ENCODE peak calls at places on chromosomes 16 and 17, in ten cellular contexts. R, C, D, Z, O, T, X, Q, F and A are unnamed samples.

GRCh38 chr16:55575621-55576020 is 9.1 kb downstream of the CAPNS2 start:
- DNase-seq in O (no peak), T (no peak), R (no peak), Z (no peak), F (no peak), C (no peak), X (no peak), Q (no peak), D (no peak), A (no peak)

GRCh38 chr17:42924891-42925290 is 24.3 kb downstream of the G6PC1 start:
- DNase-seq in F (no peak), X (no peak), C (no peak), Q (no peak), O (no peak), R (no peak), D (no peak), Z (no peak), T (no peak), A (no peak)

GRCh38 chr17:55726440-55726839 is 3.8 kb upstream of the TMEM100 start:
- DNase-seq in T (no peak), Z (peak), O (peak), R (no peak), X (peak), C (peak), F (peak), Q (peak), D (peak), A (no peak)

GRCh38 chr17:58127846-58128245 is 20.3 kb upstream of the OR4D1 start:
- DNase-seq in O (no peak), Q (no peak), Z (no peak), R (no peak), T (no peak), D (no peak), C (no peak), X (no peak), F (no peak), A (no peak)

GRCh38 chr17:45643591-45643990 is 140.5 kb upstream of the CRHR1 start:
- DNase-seq in T (no peak), O (no peak), F (no peak), X (no peak), R (no peak), Z (no peak), C (no peak), Q (peak), D (no peak), A (no peak)

GRCh38 chr17:55772086-55772485 is 21.2 kb downstream of the PCTP start:
- DNase-seq in O (no peak), Z (no peak), T (no peak), X (no peak), D (no peak), R (no peak), C (no peak), F (no peak), Q (no peak), A (no peak)

GRCh38 chr16:27204232-27204915 is 1.0 kb downstream of the KDM8 start:
- DNase-seq in F (peak), O (peak), Z (no peak), D (no peak), T (no peak), C (no peak), X (no peak), Q (no peak), R (no peak), A (no peak)

GRCh38 chr17:58325289-58325726 is 3.3 kb downstream of the TSPOAP1 start:
- DNase-seq in O (no peak), F (no peak), R (peak), X (no peak), T (no peak), Q (no peak), Z (no peak), C (no peak), D (no peak), A (no peak)

GRCh38 chr17:63973930-63974593 is 1.3 kb upstream of the SCN4A start:
- DNase-seq in X (peak), F (peak), O (no peak), R (no peak), Z (no peak), D (no peak), T (peak), C (no peak), Q (no peak), A (no peak)

GRCh38 chr17:76909971-76910760 is 42.0 kb downstream of the MGAT5B start:
- DNase-seq in D (peak), X (peak), O (peak), Z (no peak), T (peak), R (peak), C (peak), F (no peak), Q (no peak), A (no peak)

GRCh38 chr16:61391835-61392234 is 644.4 kb downstream of the CDH8 start:
- DNase-seq in X (no peak), O (no peak), T (no peak), C (no peak), F (no peak), D (no peak), Z (no peak), R (no peak), Q (no peak), A (no peak)

GRCh38 chr17:72119963-72120877 is 600 bp upstream of the SOX9 start:
- DNase-seq in R (peak), Q (peak), D (peak), C (peak), Z (no peak), O (peak), T (peak), F (peak), X (peak), A (peak)

GRCh38 chr17:32445497-32445896 is 1.2 kb downstream of the PSMD11 start:
- DNase-seq in T (no peak), O (no peak), C (no peak), F (no peak), D (no peak), R (no peak), X (no peak), Q (no peak), Z (no peak), A (no peak)

GRCh38 chr17:33284022-33284421 is 9.1 kb downstream of the ASIC2 start:
- DNase-seq in O (peak), Q (peak), F (no peak), C (peak), D (peak), R (no peak), X (peak), T (peak), Z (no peak), A (peak)

GRCh38 chr16:10616395-10616743 is 36.0 kb upstream of the EMP2 start:
- DNase-seq in Q (no peak), Z (no peak), T (peak), C (no peak), X (no peak), D (no peak), F (no peak), R (peak), O (no peak), A (no peak)

GRCh38 chr17:82888583-82889495 is 49.0 kb upstream of the ZNF750 start:
- DNase-seq in C (peak), T (peak), X (no peak), Z (no peak), R (no peak), Q (no peak), D (no peak), O (peak), F (peak), A (peak)

GRCh38 chr17:11511696-11512095 is 86.6 kb upstream of the DNAH9 start:
- DNase-seq in R (no peak), X (no peak), D (no peak), F (no peak), Z (no peak), C (peak), Q (peak), O (peak), T (no peak), A (no peak)

GRCh38 chr17:47607481-47607880 is 42.2 kb upstream of the KPNB1 start:
- DNase-seq in O (no peak), F (no peak), Z (no peak), D (no peak), C (no peak), Q (no peak), T (no peak), R (no peak), X (no peak), A (no peak)

GRCh38 chr16:73616186-73616585 is 568.3 kb upstream of the ZFHX3 start:
- DNase-seq in X (no peak), Z (no peak), T (no peak), Q (no peak), F (no peak), C (no peak), R (peak), O (no peak), D (no peak), A (no peak)

GRCh38 chr17:3879591-3880417 is 13.0 kb downstream of the CAMKK1 start:
- DNase-seq in Z (no peak), Q (peak), C (no peak), X (no peak), O (no peak), R (peak), D (no peak), T (no peak), F (no peak), A (no peak)

GRCh38 chr17:43766413-43767052 is 7.9 kb upstream of the SOST start:
- DNase-seq in R (peak), D (peak), Q (peak), F (no peak), C (peak), O (peak), Z (peak), X (peak), T (peak), A (no peak)

GRCh38 chr17:37570527-37571093 is 38.6 kb downstream of the SYNRG start:
- DNase-seq in F (no peak), O (peak), T (peak), R (peak), Q (no peak), D (peak), X (peak), Z (no peak), C (peak), A (peak)

GRCh38 chr16:23342083-23342640 is 40.1 kb downstream of the SCNN1B start:
- DNase-seq in T (no peak), D (no peak), Q (no peak), R (no peak), X (no peak), O (no peak), F (no peak), Z (no peak), C (no peak), A (no peak)

GRCh38 chr16:11328172-11329079 is 16.8 kb upstream of the RMI2 start:
- DNase-seq in O (peak), D (peak), C (no peak), R (peak), F (peak), Q (peak), Z (peak), T (peak), X (peak), A (peak)

GRCh38 chr17:44636562-44636961 is 19.7 kb upstream of the MEIOC start:
- DNase-seq in F (no peak), R (peak), O (no peak), D (peak), X (peak), T (no peak), C (no peak), Z (no peak), Q (no peak), A (no peak)

GRCh38 chr16:23871924-23872323 is 36.1 kb downstream of the PRKCB start:
- DNase-seq in T (no peak), R (no peak), D (no peak), C (no peak), X (no peak), Q (no peak), O (peak), Z (no peak), F (no peak), A (no peak)

GRCh38 chr17:58006924-58007780 is at the start of gene SRSF1:
- DNase-seq in O (peak), Z (peak), D (peak), R (peak), T (peak), F (peak), C (peak), X (peak), Q (peak), A (peak)

GRCh38 chr16:74291176-74291575 is 5.4 kb upstream of the PSMD7 start:
- DNase-seq in Z (no peak), T (no peak), Q (no peak), O (no peak), F (no peak), D (no peak), X (no peak), R (no peak), C (no peak), A (no peak)

GRCh38 chr17:32971171-32971570 is 20.5 kb upstream of the SPACA3 start:
- DNase-seq in Z (no peak), Q (no peak), X (no peak), C (no peak), O (peak), R (no peak), T (no peak), D (peak), F (no peak), A (peak)

GRCh38 chr17:50708050-50709000 is 611 bp upstream of the ANKRD40 start:
- DNase-seq in Q (no peak), C (no peak), X (no peak), O (no peak), R (no peak), D (no peak), F (no peak), T (no peak), Z (no peak), A (no peak)
- TF ChIP-seq CTCF in Q (no peak), C (no peak), X (no peak), O (no peak), R (no peak), D (no peak), F (no peak), T (peak), Z (no peak), A (no peak)

GRCh38 chr17:78130080-78130438 is 512 bp upstream of the TMC8 start:
- DNase-seq in R (no peak), T (no peak), F (no peak), Z (no peak), Q (no peak), D (no peak), X (no peak), O (no peak), C (no peak), A (no peak)
- H3K4me3 ChIP-seq in R (no peak), T (no peak), F (no peak), Z (no peak), Q (peak), D (no peak), X (no peak), O (no peak), C (no peak), A (no peak)

GRCh38 chr17:67469208-67469980 is 92.3 kb downstream of the PITPNC1 start:
- DNase-seq in T (peak), Q (no peak), D (peak), R (no peak), F (no peak), X (peak), O (no peak), C (peak), Z (no peak), A (no peak)
- H3K27ac ChIP-seq in T (no peak), Q (peak), D (peak), R (no peak), F (peak), X (no peak), O (no peak), C (peak), Z (peak), A (peak)

GRCh38 chr16:86495756-86496261 is 14.5 kb upstream of the FOXF1 start:
- DNase-seq in R (peak), X (no peak), C (no peak), O (no peak), F (no peak), T (no peak), D (no peak), Z (no peak), Q (no peak), A (no peak)
- TF ChIP-seq CTCF in R (no peak), X (no peak), C (no peak), O (no peak), F (no peak), T (no peak), D (no peak), Z (no peak), Q (no peak), A (no peak)

GRCh38 chr17:29138991-29139682 is 41.1 kb downstream of the MYO18A start:
- DNase-seq in C (no peak), F (peak), X (no peak), O (no peak), Z (peak), T (peak), D (no peak), R (no peak), Q (peak), A (no peak)
- H3K4me3 ChIP-seq in C (no peak), F (peak), X (no peak), O (no peak), Z (peak), T (no peak), D (peak), R (no peak), Q (peak), A (peak)

DNA sequence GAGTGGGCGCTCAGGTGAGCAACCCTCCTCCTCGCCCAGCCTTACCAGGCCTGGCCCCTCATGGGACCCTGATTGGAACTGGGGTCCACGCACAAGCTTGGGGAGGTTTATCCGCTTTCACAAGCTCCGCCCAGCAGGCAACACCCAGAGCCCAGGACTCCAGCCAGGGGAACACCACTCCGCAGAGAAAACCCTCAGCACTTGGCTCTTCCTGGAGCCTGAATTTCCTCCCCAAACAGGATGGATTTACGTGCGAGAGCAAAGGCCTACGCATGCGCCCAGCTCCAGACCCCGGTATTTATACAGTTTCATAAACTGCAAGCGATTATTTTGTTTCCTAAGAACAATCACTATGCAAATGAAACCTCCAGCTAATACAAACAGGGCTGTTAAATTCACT is 22.9 kb downstream of the ZNF423 start:
- DNase-seq in D (peak), O (peak), Q (peak), Z (peak), F (peak), X (no peak), T (no peak), C (no peak), R (no peak), A (no peak)
- H3K27ac ChIP-seq in D (no peak), O (no peak), Q (peak), Z (peak), F (peak), X (no peak), T (no peak), C (peak), R (no peak), A (peak)